ENCODE peak calls at places on chromosomes 13 and 19, in ten cellular contexts. One of them, this sample, is unnamed. For H4K20me1, the result is how much of the 10 kb centered on the place peaks cover.

GRCh38 chr19:41144403-41144802 is 30.2 kb downstream of the CYP2F1 start:
- DNase-seq in HCT116: peak
- DNase-seq in GM23248: peak
- DNase-seq in fibroblast of lung: peak
- DNase-seq in GM23338: peak
- DNase-seq in H9: peak
- DNase-seq in hepatocyte: peak
- DNase-seq in PC-3: peak
- DNase-seq in mammary epithelial cell: peak
- DNase-seq in neural progenitor cell: peak
- DNase-seq in this sample: peak

GRCh38 chr13:79267560-79267959 is 138.5 kb downstream of the RBM26 start:
- DNase-seq in H9: no peak
- DNase-seq in PC-3: no peak
- DNase-seq in GM23338: no peak
- DNase-seq in neural progenitor cell: no peak
- DNase-seq in GM23248: no peak
- DNase-seq in mammary epithelial cell: no peak
- DNase-seq in HCT116: no peak
- DNase-seq in fibroblast of lung: no peak
- DNase-seq in hepatocyte: no peak
- DNase-seq in this sample: no peak

GRCh38 chr13:61294467-61295186 is 121.0 kb downstream of the PCDH20 start:
- DNase-seq in hepatocyte: no peak
- DNase-seq in GM23338: no peak
- DNase-seq in H9: no peak
- DNase-seq in mammary epithelial cell: no peak
- DNase-seq in PC-3: no peak
- DNase-seq in HCT116: no peak
- DNase-seq in GM23248: no peak
- DNase-seq in neural progenitor cell: no peak
- DNase-seq in fibroblast of lung: no peak
- DNase-seq in this sample: no peak

GRCh38 chr19:57934820-57935665 is at the start of gene ZNF418:
- DNase-seq in fibroblast of lung: peak
- DNase-seq in mammary epithelial cell: peak
- DNase-seq in GM23338: peak
- DNase-seq in neural progenitor cell: peak
- DNase-seq in PC-3: no peak
- DNase-seq in GM23248: peak
- DNase-seq in H9: peak
- DNase-seq in hepatocyte: peak
- DNase-seq in HCT116: no peak
- DNase-seq in this sample: no peak

GRCh38 chr19:8361921-8362793 is 1.8 kb upstream of the ANGPTL4 start:
- DNase-seq in GM23338: no peak
- DNase-seq in hepatocyte: peak
- DNase-seq in mammary epithelial cell: peak
- DNase-seq in fibroblast of lung: peak
- DNase-seq in GM23248: peak
- DNase-seq in H9: no peak
- DNase-seq in PC-3: peak
- DNase-seq in neural progenitor cell: no peak
- DNase-seq in HCT116: peak
- DNase-seq in this sample: no peak

GRCh38 chr13:98539655-98540054 is 37.3 kb downstream of the STK24 start:
- DNase-seq in H9: no peak
- DNase-seq in GM23248: peak
- DNase-seq in hepatocyte: no peak
- DNase-seq in GM23338: no peak
- DNase-seq in mammary epithelial cell: no peak
- DNase-seq in PC-3: no peak
- DNase-seq in neural progenitor cell: no peak
- DNase-seq in HCT116: no peak
- DNase-seq in fibroblast of lung: peak
- DNase-seq in this sample: no peak

GRCh38 chr13:32639502-32640105 is 53.4 kb downstream of the PDS5B start:
- DNase-seq in hepatocyte: peak
- DNase-seq in HCT116: peak
- DNase-seq in H9: no peak
- DNase-seq in mammary epithelial cell: peak
- DNase-seq in fibroblast of lung: peak
- DNase-seq in GM23338: peak
- DNase-seq in neural progenitor cell: peak
- DNase-seq in PC-3: peak
- DNase-seq in GM23248: peak
- DNase-seq in this sample: peak

GRCh38 chr19:51798127-51798526 is 3.2 kb downstream of the FPR3 start:
- DNase-seq in PC-3: no peak
- DNase-seq in neural progenitor cell: no peak
- DNase-seq in GM23338: no peak
- DNase-seq in HCT116: no peak
- DNase-seq in H9: no peak
- DNase-seq in mammary epithelial cell: no peak
- DNase-seq in fibroblast of lung: no peak
- DNase-seq in GM23248: no peak
- DNase-seq in hepatocyte: no peak
- DNase-seq in this sample: no peak

GRCh38 chr19:54271106-54271505 is 9.8 kb downstream of the LILRB2 start:
- DNase-seq in mammary epithelial cell: no peak
- DNase-seq in GM23248: no peak
- DNase-seq in hepatocyte: no peak
- DNase-seq in fibroblast of lung: no peak
- DNase-seq in H9: no peak
- DNase-seq in neural progenitor cell: no peak
- DNase-seq in PC-3: no peak
- DNase-seq in HCT116: no peak
- DNase-seq in GM23338: no peak
- DNase-seq in this sample: no peak

DNA sequence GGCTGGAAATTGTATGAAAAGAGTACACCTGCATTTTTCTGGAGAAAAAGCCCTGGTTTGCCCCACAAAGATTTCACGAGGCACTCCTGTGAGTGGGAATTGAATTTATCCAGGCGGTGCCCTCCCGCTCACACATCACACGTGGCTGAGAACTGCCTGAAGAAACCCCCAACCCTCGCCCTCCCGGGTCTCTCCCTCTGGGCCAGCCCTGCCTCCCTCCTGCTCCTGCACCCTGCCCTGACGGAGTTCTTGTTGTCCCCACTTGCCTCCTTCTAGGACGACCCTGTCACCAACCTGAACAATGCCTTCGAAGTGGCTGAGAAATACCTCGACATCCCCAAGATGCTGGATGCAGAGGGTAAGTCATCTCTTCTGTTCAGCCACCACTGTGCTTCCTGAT is 35.2 kb downstream of the CAPN12 start:
- DNase-seq in mammary epithelial cell: no peak
- DNase-seq in PC-3: no peak
- DNase-seq in H9: no peak
- DNase-seq in GM23248: no peak
- DNase-seq in HCT116: no peak
- DNase-seq in fibroblast of lung: no peak
- DNase-seq in GM23338: no peak
- DNase-seq in hepatocyte: no peak
- DNase-seq in neural progenitor cell: no peak
- DNase-seq in this sample: no peak
- H4K20me1 ChIP-seq in mammary epithelial cell: under half
- H4K20me1 ChIP-seq in PC-3: under half
- H4K20me1 ChIP-seq in H9: under half
- H4K20me1 ChIP-seq in GM23248: under half
- H4K20me1 ChIP-seq in HCT116: under half
- H4K20me1 ChIP-seq in fibroblast of lung: under half
- H4K20me1 ChIP-seq in GM23338: under half
- H4K20me1 ChIP-seq in hepatocyte: under half
- H4K20me1 ChIP-seq in neural progenitor cell: under half
- H4K20me1 ChIP-seq in this sample: under half

GRCh38 chr19:29526730-29527499 is 1.1 kb downstream of the VSTM2B start:
- DNase-seq in H9: peak
- DNase-seq in HCT116: no peak
- DNase-seq in fibroblast of lung: no peak
- DNase-seq in mammary epithelial cell: peak
- DNase-seq in neural progenitor cell: peak
- DNase-seq in PC-3: no peak
- DNase-seq in hepatocyte: no peak
- DNase-seq in GM23248: peak
- DNase-seq in GM23338: peak
- DNase-seq in this sample: no peak

GRCh38 chr19:29528350-29528945 is 2.7 kb downstream of the VSTM2B start:
- DNase-seq in HCT116: peak
- DNase-seq in H9: peak
- DNase-seq in PC-3: peak
- DNase-seq in mammary epithelial cell: peak
- DNase-seq in neural progenitor cell: peak
- DNase-seq in GM23338: peak
- DNase-seq in GM23248: peak
- DNase-seq in hepatocyte: peak
- DNase-seq in fibroblast of lung: peak
- DNase-seq in this sample: peak

GRCh38 chr19:29525901-29526729 is at the start of gene VSTM2B:
- DNase-seq in H9: no peak
- DNase-seq in fibroblast of lung: no peak
- DNase-seq in HCT116: no peak
- DNase-seq in hepatocyte: no peak
- DNase-seq in GM23338: peak
- DNase-seq in GM23248: no peak
- DNase-seq in mammary epithelial cell: no peak
- DNase-seq in PC-3: no peak
- DNase-seq in neural progenitor cell: peak
- DNase-seq in this sample: no peak

GRCh38 chr19:29528946-29529645 is 3.3 kb downstream of the VSTM2B start:
- DNase-seq in GM23248: peak
- DNase-seq in hepatocyte: peak
- DNase-seq in GM23338: peak
- DNase-seq in neural progenitor cell: peak
- DNase-seq in PC-3: no peak
- DNase-seq in mammary epithelial cell: peak
- DNase-seq in fibroblast of lung: no peak
- DNase-seq in H9: peak
- DNase-seq in HCT116: no peak
- DNase-seq in this sample: no peak

GRCh38 chr19:29527500-29528328 is 1.9 kb downstream of the VSTM2B start:
- DNase-seq in neural progenitor cell: no peak
- DNase-seq in PC-3: no peak
- DNase-seq in HCT116: no peak
- DNase-seq in hepatocyte: no peak
- DNase-seq in H9: no peak
- DNase-seq in GM23338: peak
- DNase-seq in GM23248: no peak
- DNase-seq in fibroblast of lung: no peak
- DNase-seq in mammary epithelial cell: no peak
- DNase-seq in this sample: no peak
- H3K4me2 ChIP-seq in neural progenitor cell: peak
- H3K4me2 ChIP-seq in PC-3: peak
- H3K4me2 ChIP-seq in HCT116: peak
- H3K4me2 ChIP-seq in hepatocyte: peak
- H3K4me2 ChIP-seq in H9: peak
- H3K4me2 ChIP-seq in GM23338: peak
- H3K4me2 ChIP-seq in GM23248: peak
- H3K4me2 ChIP-seq in fibroblast of lung: no peak
- H3K4me2 ChIP-seq in mammary epithelial cell: peak
- H3K4me2 ChIP-seq in this sample: no peak

DNA sequence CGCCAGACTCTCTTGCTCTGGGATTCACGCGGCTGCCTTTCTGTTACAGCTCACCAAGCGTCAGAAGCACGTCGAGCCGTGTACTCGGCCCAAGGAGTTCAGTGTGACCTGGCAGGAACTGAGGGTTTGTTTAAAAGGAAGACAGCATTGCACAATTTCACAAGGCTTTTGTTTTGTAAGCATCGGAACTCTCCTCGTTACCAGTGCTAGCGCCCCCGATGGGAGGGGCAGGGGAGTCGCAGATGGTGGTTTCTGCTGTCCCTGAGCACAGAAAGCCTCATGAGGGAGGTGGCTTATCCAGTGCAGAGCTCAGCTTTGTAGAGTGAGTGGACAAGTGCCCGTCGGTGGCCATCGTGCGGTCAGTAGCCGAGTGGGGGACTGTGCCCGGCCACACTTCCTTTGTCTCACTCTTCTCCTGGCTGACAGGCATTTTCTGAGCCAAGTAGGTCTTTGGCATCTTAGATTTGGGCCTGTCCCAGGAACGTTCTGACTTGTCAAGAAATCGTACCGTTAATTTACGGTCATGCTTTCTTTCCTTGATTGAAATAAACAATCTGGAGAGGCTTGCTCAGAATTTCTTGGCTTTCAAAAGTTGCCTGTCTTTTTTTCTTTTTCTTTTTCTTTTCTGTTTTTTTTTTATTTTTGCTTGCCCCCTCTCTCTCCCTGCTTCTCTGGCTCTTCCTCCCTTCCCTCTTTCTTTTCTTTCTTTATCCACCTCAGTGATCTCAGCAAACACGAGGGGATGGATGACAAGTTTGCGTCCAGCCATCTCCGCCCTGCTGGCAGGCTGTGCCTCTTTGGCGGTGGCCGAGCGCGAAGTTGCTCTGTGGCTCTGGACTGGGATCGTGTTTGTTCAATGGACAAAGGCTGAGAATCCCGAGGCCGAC is 7.7 kb downstream of the KDM4B start:
- DNase-seq in PC-3: peak
- DNase-seq in H9: peak
- DNase-seq in hepatocyte: peak
- DNase-seq in mammary epithelial cell: peak
- DNase-seq in GM23248: peak
- DNase-seq in HCT116: no peak
- DNase-seq in fibroblast of lung: peak
- DNase-seq in GM23338: peak
- DNase-seq in neural progenitor cell: peak
- DNase-seq in this sample: peak
- H4K20me1 ChIP-seq in PC-3: under half
- H4K20me1 ChIP-seq in H9: under half
- H4K20me1 ChIP-seq in hepatocyte: half or more
- H4K20me1 ChIP-seq in mammary epithelial cell: under half
- H4K20me1 ChIP-seq in GM23248: under half
- H4K20me1 ChIP-seq in HCT116: under half
- H4K20me1 ChIP-seq in fibroblast of lung: under half
- H4K20me1 ChIP-seq in GM23338: under half
- H4K20me1 ChIP-seq in neural progenitor cell: half or more
- H4K20me1 ChIP-seq in this sample: half or more

GRCh38 chr13:107254392-107254791 is 686.5 kb upstream of the ARGLU1 start:
- DNase-seq in neural progenitor cell: no peak
- DNase-seq in mammary epithelial cell: no peak
- DNase-seq in hepatocyte: no peak
- DNase-seq in PC-3: peak
- DNase-seq in H9: no peak
- DNase-seq in GM23248: no peak
- DNase-seq in fibroblast of lung: no peak
- DNase-seq in GM23338: no peak
- DNase-seq in HCT116: no peak
- DNase-seq in this sample: no peak

DNA sequence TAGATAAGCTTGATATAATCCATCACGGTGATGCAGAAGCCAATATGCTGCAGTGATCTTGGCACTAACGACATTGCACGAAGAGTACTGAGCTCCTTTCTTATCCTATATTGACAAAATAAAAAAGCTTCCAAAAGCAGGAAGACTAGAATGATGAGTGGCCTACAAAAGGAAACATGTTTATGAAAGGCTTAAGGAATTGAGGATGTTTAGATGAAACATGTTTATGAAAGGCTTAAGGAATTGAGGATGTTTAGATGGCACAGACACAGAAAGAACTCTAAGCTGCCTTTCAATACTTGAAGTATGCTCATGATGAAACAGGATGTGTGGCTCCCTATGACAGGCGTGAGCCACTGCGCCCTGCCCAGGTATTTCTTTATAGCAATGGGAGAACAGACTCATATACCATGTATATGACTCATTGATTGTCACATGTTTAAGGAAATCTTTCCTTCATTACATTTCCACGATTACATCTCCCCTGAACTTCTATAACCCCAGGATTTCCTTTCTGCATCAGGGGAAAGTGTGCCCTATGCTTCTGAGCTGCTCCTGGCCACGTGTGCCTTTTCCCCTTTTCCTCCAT is 690.8 kb upstream of the ARGLU1 start:
- DNase-seq in hepatocyte: no peak
- DNase-seq in HCT116: no peak
- DNase-seq in H9: no peak
- DNase-seq in mammary epithelial cell: peak
- DNase-seq in GM23248: peak
- DNase-seq in PC-3: peak
- DNase-seq in neural progenitor cell: no peak
- DNase-seq in fibroblast of lung: peak
- DNase-seq in GM23338: no peak
- DNase-seq in this sample: no peak
- H3K4me2 ChIP-seq in hepatocyte: no peak
- H3K4me2 ChIP-seq in HCT116: no peak
- H3K4me2 ChIP-seq in H9: no peak
- H3K4me2 ChIP-seq in mammary epithelial cell: peak
- H3K4me2 ChIP-seq in GM23248: no peak
- H3K4me2 ChIP-seq in PC-3: peak
- H3K4me2 ChIP-seq in neural progenitor cell: no peak
- H3K4me2 ChIP-seq in fibroblast of lung: peak
- H3K4me2 ChIP-seq in GM23338: no peak
- H3K4me2 ChIP-seq in this sample: no peak